ENCODE peak calls at places on chromosomes 4 and X, in seven cellular contexts. K, R, J, O, C, U and D are unnamed samples.

GRCh38 chrX:119853449-119853848 is 686 bp upstream of the UPF3B start:
- DNase-seq in K (peak; percentile 14), R (no peak), J (no peak), O (no peak), C (no peak), U (no peak), D (no peak)

GRCh38 chr4:93199492-93199891 is 629.1 kb upstream of the ATOH1 start:
- DNase-seq in K (peak; percentile 26), R (peak; percentile 28), J (peak; percentile 21), O (peak; percentile 10), C (no peak), U (peak; percentile 2), D (peak; percentile 61)

GRCh38 chr4:1208970-1209704 is 36.8 kb upstream of the SPON2 start:
- DNase-seq in K (no peak), R (no peak), J (no peak), O (no peak), C (no peak), U (no peak), D (no peak)

GRCh38 chr4:165011403-165011802 is 20.4 kb upstream of the TRIM60 start:
- DNase-seq in K (no peak), R (peak; percentile 6), J (no peak), O (no peak), C (no peak), U (peak; percentile 1), D (peak; percentile 37)

GRCh38 chr4:117324851-117325491 is 239.6 kb upstream of the TRAM1L1 start:
- DNase-seq in K (no peak), R (peak; percentile 98), J (peak; percentile 28), O (peak; percentile 79), C (no peak), U (peak; percentile 67), D (peak; percentile 93)

GRCh38 chrX:70041993-70042392 is 7.7 kb downstream of the AWAT2 start:
- DNase-seq in K (no peak), R (no peak), J (no peak), O (no peak), C (no peak), U (no peak), D (no peak)

GRCh38 chr4:20512980-20513379 is 187.3 kb upstream of the PACRGL start:
- DNase-seq in K (no peak), R (no peak), J (no peak), O (no peak), C (no peak), U (no peak), D (no peak)

GRCh38 chrX:13029831-13030771 is 14.3 kb downstream of the FAM9C start:
- DNase-seq in K (no peak), R (no peak), J (no peak), O (no peak), C (no peak), U (peak; percentile 38), D (peak; percentile 80)

GRCh38 chrX:153926863-153927685 is 1.0 kb upstream of the ARHGAP4 start:
- DNase-seq in K (peak; percentile 78), R (peak; percentile 15), J (peak; percentile 41), O (no peak), C (peak; percentile 74), U (peak; percentile 33), D (peak; percentile 31)

GRCh38 chr4:147596976-147597375 is 20.2 kb upstream of the TMEM184C start:
- DNase-seq in K (peak; percentile 73), R (peak; percentile 64), J (peak; percentile 13), O (peak; percentile 74), C (no peak), U (peak; percentile 92), D (peak; percentile 90)

GRCh38 chrX:49300703-49301102 is 2.7 kb upstream of the GAGE10 start:
- DNase-seq in K (no peak), R (no peak), J (no peak), O (no peak), C (no peak), U (no peak), D (no peak)

GRCh38 chr4:184727430-184727829 is 6.5 kb downstream of the CENPU start:
- DNase-seq in K (no peak), R (no peak), J (no peak), O (no peak), C (no peak), U (no peak), D (no peak)

GRCh38 chr4:1194028-1194900 is 21.9 kb upstream of the SPON2 start:
- DNase-seq in K (no peak), R (no peak), J (no peak), O (no peak), C (no peak), U (no peak), D (no peak)

GRCh38 chr4:27930291-27930690 is 1069.7 kb downstream of the STIM2 start:
- DNase-seq in K (no peak), R (no peak), J (no peak), O (no peak), C (no peak), U (no peak), D (no peak)